ENCODE peak calls at places on chromosomes 13 and 19, in five cellular contexts. I is testis, W is gastrocnemius medialis, Z is choroid plexus epithelial cell, X is psoas muscle. O is an unnamed sample.

GRCh38 chr13:107211073-107211472 is 643.1 kb upstream of the ARGLU1 start:
- DNase-seq in I (peak; percentile 88), W (peak; percentile 22), Z (peak; percentile 97), X (peak; percentile 58), O (peak; percentile 89)

GRCh38 chr19:55519461-55520311 is 17.2 kb downstream of the SBK2 start:
- DNase-seq in I (no peak), W (peak; percentile 72), Z (peak; percentile 67), X (no peak), O (peak; percentile 39)

GRCh38 chr19:37905936-37906867 is at the start of gene WDR87:
- DNase-seq in I (no peak), W (no peak), Z (peak; percentile 37), X (peak; percentile 21), O (no peak)

GRCh38 chr13:30696278-30697176 is 38.8 kb upstream of the ALOX5AP start:
- DNase-seq in I (no peak), W (peak; percentile 46), Z (peak; percentile 54), X (peak; percentile 47), O (no peak)

GRCh38 chr19:41641879-41642485 is 15.1 kb upstream of the CEACAM4 start:
- DNase-seq in I (peak; percentile 86), W (no peak), Z (peak; percentile 64), X (no peak), O (peak; percentile 73)

GRCh38 chr13:73220966-73221720 is 162.3 kb downstream of the KLF5 start:
- DNase-seq in I (no peak), W (no peak), Z (no peak), X (no peak), O (peak; percentile 34)

GRCh38 chr19:47417746-47418594 is 1.4 kb downstream of the MEIS3 start:
- DNase-seq in I (no peak), W (no peak), Z (no peak), X (no peak), O (no peak)

GRCh38 chr13:94419304-94419943 is 60.1 kb downstream of the DCT start:
- DNase-seq in I (no peak), W (no peak), Z (peak; percentile 78), X (no peak), O (peak; percentile 40)

GRCh38 chr19:46442808-46443450 is 14.2 kb upstream of the PNMA8C start:
- DNase-seq in I (peak; percentile 70), W (no peak), Z (peak; percentile 79), X (peak; percentile 19), O (peak; percentile 88)

GRCh38 chr19:54551950-54552912 is 21.4 kb upstream of the LILRA2 start:
- DNase-seq in I (no peak), W (peak; percentile 21), Z (no peak), X (peak; percentile 30), O (no peak)

GRCh38 chr13:105982219-105982618 is 553.2 kb downstream of the EFNB2 start:
- DNase-seq in I (no peak), W (no peak), Z (no peak), X (no peak), O (no peak)
- TF ChIP-seq CTCF in I (no peak), W (no peak), Z (peak; percentile 10), X (no peak), O (no peak)

DNA sequence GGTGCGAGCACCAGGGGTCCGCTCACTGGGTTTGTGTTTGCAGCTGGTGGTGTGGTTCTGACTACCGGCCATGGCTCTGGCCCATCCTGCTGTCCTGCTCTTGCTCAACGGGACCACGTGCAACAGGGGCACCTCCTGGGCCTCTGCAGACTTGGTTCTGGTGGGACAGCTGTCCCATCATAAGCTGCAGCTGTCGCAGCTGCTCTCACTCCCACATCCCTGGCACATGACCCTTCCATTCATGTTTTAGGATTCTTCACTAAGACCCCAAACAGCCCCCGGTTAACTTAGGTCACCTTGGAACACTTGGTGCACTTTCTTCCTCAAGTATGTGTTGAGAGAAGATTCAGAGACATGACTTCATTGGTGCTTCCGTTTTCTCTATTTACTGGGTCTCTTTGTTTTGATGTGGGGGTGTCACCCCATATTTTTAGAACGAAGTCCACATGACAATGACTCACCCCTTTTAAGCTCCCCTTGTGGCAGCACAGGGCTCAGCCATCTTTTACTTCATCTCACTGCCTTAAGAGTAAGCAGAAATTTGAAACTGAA is 68.4 kb upstream of the ARHGEF7 start:
- DNase-seq in I (no peak), W (peak; percentile 70), Z (peak; percentile 45), X (peak; percentile 64), O (no peak)
- TF ChIP-seq CTCF in I (peak; percentile 14), W (peak; percentile 30), Z (peak; percentile 51), X (peak; percentile 40), O (no peak)

GRCh38 chr13:23161176-23161825 is 19.5 kb upstream of the SGCG start:
- DNase-seq in I (no peak), W (no peak), Z (no peak), X (no peak), O (no peak)

GRCh38 chr13:23159205-23159586 is 21.6 kb upstream of the SGCG start:
- DNase-seq in I (peak; percentile 66), W (no peak), Z (peak; percentile 29), X (peak; percentile 47), O (peak; percentile 21)

GRCh38 chr13:23159587-23160240 is 21.1 kb upstream of the SGCG start:
- DNase-seq in I (no peak), W (no peak), Z (no peak), X (no peak), O (no peak)

DNA sequence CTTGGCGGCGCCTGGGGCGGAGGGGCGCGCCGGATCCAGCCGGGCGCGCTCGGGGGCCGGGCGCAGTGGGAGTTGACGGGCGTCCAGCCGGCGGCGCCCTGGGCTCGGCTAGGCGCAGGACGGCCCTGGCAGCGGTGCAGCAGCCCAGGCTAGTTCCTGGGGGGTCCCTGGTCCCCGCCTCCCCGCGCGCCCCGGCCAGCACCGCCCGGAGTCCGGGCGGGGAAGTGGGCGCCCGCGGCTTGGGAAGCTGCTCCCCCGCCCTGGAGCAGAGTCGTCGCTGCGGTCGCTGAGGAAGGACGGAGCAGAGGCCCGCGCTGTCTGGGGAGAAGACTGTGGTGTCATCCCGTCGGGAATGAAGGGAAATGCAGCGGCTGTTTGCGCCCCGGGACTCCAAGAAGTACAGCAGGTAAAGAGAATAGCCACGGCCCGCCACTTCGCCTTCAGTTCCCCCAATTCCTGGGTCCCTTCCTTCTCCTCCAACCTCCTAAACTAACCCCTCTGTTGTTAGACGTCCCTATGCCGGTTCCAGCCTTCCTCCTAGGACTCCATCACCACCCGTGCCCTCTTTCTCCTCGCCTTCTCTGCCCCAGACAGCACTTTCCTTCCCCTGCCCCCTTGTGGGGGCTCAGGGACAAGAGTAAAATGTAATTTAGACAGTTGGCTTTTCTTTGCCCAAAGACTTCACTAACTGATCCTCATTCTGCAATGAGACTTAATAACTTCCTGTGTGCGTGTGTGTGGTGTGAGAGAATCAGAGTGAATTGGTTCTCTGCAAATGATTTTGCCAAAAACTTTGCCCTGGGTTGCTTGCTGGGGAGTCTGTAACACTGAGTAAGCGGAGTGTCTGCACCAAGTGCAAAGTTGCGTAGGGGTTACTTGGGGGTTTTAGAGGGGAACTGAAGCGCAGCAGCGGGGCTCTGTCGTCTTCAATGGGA is 20.3 kb upstream of the SGCG start:
- DNase-seq in I (no peak), W (no peak), Z (no peak), X (peak; percentile 23), O (no peak)
- TF ChIP-seq CTCF in I (no peak), W (no peak), Z (no peak), X (no peak), O (no peak)

GRCh38 chr13:44797685-44798084 is 191.6 kb downstream of the NUFIP1 start:
- DNase-seq in I (no peak), W (no peak), Z (no peak), X (no peak), O (no peak)

GRCh38 chr13:44805623-44806022 is 183.6 kb downstream of the NUFIP1 start:
- DNase-seq in I (no peak), W (no peak), Z (no peak), X (no peak), O (no peak)

GRCh38 chr13:44803390-44803789 is 185.9 kb downstream of the NUFIP1 start:
- DNase-seq in I (no peak), W (no peak), Z (no peak), X (no peak), O (no peak)

GRCh38 chr13:44800626-44801025 is 188.6 kb downstream of the NUFIP1 start:
- DNase-seq in I (no peak), W (no peak), Z (no peak), X (no peak), O (no peak)

GRCh38 chr13:44801990-44802389 is 187.3 kb downstream of the NUFIP1 start:
- DNase-seq in I (no peak), W (no peak), Z (peak; percentile 91), X (no peak), O (peak; percentile 94)
- TF ChIP-seq CTCF in I (no peak), W (no peak), Z (no peak), X (no peak), O (peak; percentile 13)

GRCh38 chr13:33441015-33441414 is 155.5 kb upstream of the STARD13 start:
- DNase-seq in I (no peak), W (no peak), Z (peak; percentile 59), X (no peak), O (peak; percentile 58)
- TF ChIP-seq CTCF in I (no peak), W (no peak), Z (peak; percentile 55), X (no peak), O (peak; percentile 38)